ENCODE peak calls at places on chromosomes 11 and 22, in eight cellular contexts. One of them, this sample, is unnamed.

GRCh38 chr11:3047637-3048036 is 9.6 kb downstream of the CARS1 start:
- DNase-seq in hepatic stellate cell: no peak
- DNase-seq in cardiac muscle cell: no peak
- DNase-seq in fibroblast of lung: no peak
- DNase-seq in fibroblast of mammary gland: no peak
- DNase-seq in hepatocyte: no peak
- DNase-seq in GM23338: no peak
- DNase-seq in GM04504: no peak
- DNase-seq in this sample: no peak

GRCh38 chr11:47414685-47415070 is 6.3 kb downstream of the SLC39A13 start:
- DNase-seq in cardiac muscle cell: no peak
- DNase-seq in hepatic stellate cell: no peak
- DNase-seq in GM23338: no peak
- DNase-seq in fibroblast of lung: no peak
- DNase-seq in fibroblast of mammary gland: no peak
- DNase-seq in hepatocyte: no peak
- DNase-seq in GM04504: no peak
- DNase-seq in this sample: no peak

GRCh38 chr11:125367710-125368109 is 128.4 kb downstream of the FEZ1 start:
- DNase-seq in fibroblast of lung: no peak
- DNase-seq in hepatocyte: no peak
- DNase-seq in GM04504: no peak
- DNase-seq in cardiac muscle cell: no peak
- DNase-seq in fibroblast of mammary gland: no peak
- DNase-seq in GM23338: no peak
- DNase-seq in hepatic stellate cell: no peak
- DNase-seq in this sample: no peak

GRCh38 chr11:129880311-129880710 is 15.1 kb downstream of the NFRKB start:
- DNase-seq in fibroblast of lung: no peak
- DNase-seq in hepatic stellate cell: no peak
- DNase-seq in fibroblast of mammary gland: no peak
- DNase-seq in hepatocyte: no peak
- DNase-seq in cardiac muscle cell: no peak
- DNase-seq in GM23338: no peak
- DNase-seq in GM04504: no peak
- DNase-seq in this sample: no peak

GRCh38 chr11:70487763-70488162 is 89.4 kb downstream of the CTTN start:
- DNase-seq in hepatic stellate cell: no peak
- DNase-seq in hepatocyte: no peak
- DNase-seq in GM04504: no peak
- DNase-seq in fibroblast of lung: no peak
- DNase-seq in GM23338: no peak
- DNase-seq in cardiac muscle cell: no peak
- DNase-seq in fibroblast of mammary gland: no peak
- DNase-seq in this sample: no peak

GRCh38 chr22:31575190-31575589 is 78.9 kb downstream of the SFI1 start:
- DNase-seq in fibroblast of mammary gland: no peak
- DNase-seq in fibroblast of lung: no peak
- DNase-seq in cardiac muscle cell: no peak
- DNase-seq in GM04504: no peak
- DNase-seq in hepatocyte: no peak
- DNase-seq in GM23338: no peak
- DNase-seq in hepatic stellate cell: no peak
- DNase-seq in this sample: no peak

GRCh38 chr11:95925011-95925410 is 1.1 kb upstream of the MTMR2 start:
- DNase-seq in fibroblast of lung: peak
- DNase-seq in cardiac muscle cell: peak
- DNase-seq in hepatocyte: peak
- DNase-seq in GM23338: peak
- DNase-seq in hepatic stellate cell: no peak
- DNase-seq in fibroblast of mammary gland: peak
- DNase-seq in GM04504: no peak
- DNase-seq in this sample: peak

GRCh38 chr11:35549787-35550186 is 24.4 kb upstream of the PAMR1 start:
- DNase-seq in hepatic stellate cell: peak
- DNase-seq in GM23338: peak
- DNase-seq in GM04504: peak
- DNase-seq in hepatocyte: peak
- DNase-seq in cardiac muscle cell: peak
- DNase-seq in fibroblast of mammary gland: peak
- DNase-seq in fibroblast of lung: peak
- DNase-seq in this sample: peak

GRCh38 chr22:37932821-37933578 is 20.4 kb downstream of the C22orf23 start:
- DNase-seq in cardiac muscle cell: no peak
- DNase-seq in GM23338: no peak
- DNase-seq in fibroblast of mammary gland: no peak
- DNase-seq in GM04504: no peak
- DNase-seq in fibroblast of lung: no peak
- DNase-seq in hepatocyte: no peak
- DNase-seq in hepatic stellate cell: no peak
- DNase-seq in this sample: no peak

GRCh38 chr11:111176603-111177002 is 68.9 kb upstream of the POU2AF2 start:
- DNase-seq in cardiac muscle cell: no peak
- DNase-seq in hepatocyte: no peak
- DNase-seq in GM04504: no peak
- DNase-seq in hepatic stellate cell: no peak
- DNase-seq in fibroblast of mammary gland: no peak
- DNase-seq in fibroblast of lung: no peak
- DNase-seq in GM23338: no peak
- DNase-seq in this sample: no peak